ENCODE peak calls at places on chromosomes 16 and 17, in five cellular contexts. T is GM23338, P is neural progenitor cell, M is OCI-LY7, A is trophoblast cell. X is an unnamed sample. For H3K79me2, the result is how much of the 10 kb centered on the place peaks cover.

GRCh38 chr17:45021607-45022287 is 29.7 kb downstream of the DCAKD start:
- DNase-seq in A (peak), P (peak), T (peak), M (peak), X (peak)

GRCh38 chr17:82551779-82552457 is 32.4 kb downstream of the FOXK2 start:
- DNase-seq in P (peak), T (peak), A (peak), M (peak), X (peak)

GRCh38 chr16:2147981-2148671 is at the start of gene RAB26:
- DNase-seq in M (peak), T (peak), A (peak), P (peak), X (peak)

GRCh38 chr17:78821961-78822360 is 18.7 kb downstream of the USP36 start:
- DNase-seq in M (no peak), P (no peak), A (no peak), T (no peak), X (no peak)

GRCh38 chr17:36089888-36090836 is at the start of gene CCL3:
- DNase-seq in T (no peak), A (peak), P (no peak), M (peak), X (peak)

GRCh38 chr17:77883213-77883650 is 75.3 kb upstream of the TNRC6C start:
- DNase-seq in P (no peak), T (no peak), A (no peak), M (no peak), X (no peak)

GRCh38 chr16:22337045-22337444 is 37.4 kb downstream of the CDR2 start:
- DNase-seq in M (no peak), A (no peak), T (no peak), P (no peak), X (no peak)

GRCh38 chr17:4788159-4788806 is 481 bp upstream of the GLTPD2 start:
- DNase-seq in M (no peak), P (no peak), T (peak), A (no peak), X (no peak)

GRCh38 chr16:10087151-10087550 is 95.1 kb downstream of the GRIN2A start:
- DNase-seq in A (no peak), P (no peak), T (no peak), M (no peak), X (no peak)

GRCh38 chr16:87754535-87754934 is 11.3 kb downstream of the KLHDC4 start:
- DNase-seq in M (no peak), A (no peak), T (no peak), P (no peak), X (no peak)

DNA sequence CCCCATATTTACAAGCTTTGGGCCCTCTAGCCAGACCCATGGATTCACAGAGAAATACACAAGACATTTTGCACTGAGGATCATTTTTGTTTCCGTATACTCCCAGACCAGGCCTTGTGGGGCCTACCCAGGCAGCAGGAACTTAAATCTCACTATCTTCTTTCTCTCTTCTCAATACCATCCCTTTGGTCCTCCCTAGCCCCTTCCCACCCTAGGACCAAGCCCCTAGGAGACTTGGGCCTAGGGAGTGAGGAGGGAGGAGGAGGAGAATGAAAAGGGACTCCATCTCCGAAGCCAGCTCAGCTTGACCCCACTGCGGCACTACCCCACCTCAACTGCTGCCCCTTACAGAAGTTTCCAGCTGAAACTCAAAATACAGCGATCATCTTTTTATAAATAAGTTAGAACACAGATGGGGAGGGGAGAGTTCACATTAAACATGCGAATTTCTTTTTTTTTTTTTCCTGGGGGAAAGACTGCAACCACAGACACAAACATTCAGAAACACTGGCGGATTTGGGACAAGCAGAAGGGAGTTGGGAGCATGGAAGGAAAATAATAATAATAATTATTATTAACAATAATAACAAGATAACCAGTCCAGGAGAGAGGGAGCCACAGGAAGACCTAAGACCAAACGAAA is 1.5 kb upstream of the HOXB3 start:
- DNase-seq in T (no peak), A (no peak), M (no peak), P (no peak), X (no peak)
- H3K79me2 ChIP-seq in T (under half), A (under half), M (under half), P (under half), X (under half)

GRCh38 chr16:4378202-4378666 is 6.6 kb downstream of the VASN start:
- DNase-seq in T (no peak), M (no peak), P (no peak), A (no peak), X (no peak)
- H3K79me2 ChIP-seq in T (under half), M (under half), P (under half), A (under half), X (under half)

DNA sequence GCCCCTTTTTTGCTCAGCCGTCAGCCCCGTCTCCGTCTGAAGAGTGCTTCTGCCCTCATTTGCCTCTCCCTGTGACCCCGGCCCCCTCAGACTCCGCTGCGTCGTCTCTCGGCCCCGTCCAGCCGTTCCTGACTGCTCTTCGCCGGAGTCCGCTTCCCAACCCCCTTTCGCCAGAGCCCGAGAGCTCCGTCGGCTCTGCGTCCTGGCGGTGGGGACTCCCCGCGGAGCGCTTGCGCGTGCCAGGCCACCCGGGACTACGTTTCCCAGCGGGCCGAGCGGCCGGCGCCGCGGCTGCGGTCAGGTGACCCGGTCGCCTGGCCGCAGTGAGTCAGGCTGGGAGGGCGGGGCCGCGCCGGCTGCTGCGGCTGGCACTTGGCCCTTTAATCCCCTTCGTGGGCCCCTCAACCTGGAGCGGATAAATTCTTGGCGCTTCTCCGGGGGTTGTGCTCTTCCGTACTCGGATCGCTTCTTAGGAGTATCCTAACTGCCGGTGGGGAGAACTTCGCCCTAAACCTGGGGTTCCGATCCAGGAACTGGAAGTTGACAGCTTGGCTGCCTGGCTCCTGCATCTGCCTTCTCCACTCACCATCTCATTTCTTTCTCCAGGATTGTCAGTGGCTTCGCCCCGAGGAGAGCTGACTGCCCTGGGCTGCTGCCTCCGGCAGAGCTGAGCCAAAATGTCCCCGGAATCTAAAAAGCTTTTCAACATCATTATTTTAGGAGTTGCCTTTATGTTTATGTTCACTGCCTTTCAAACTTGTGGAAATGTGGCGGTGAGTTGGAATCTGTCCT is at the start of gene MFSD11:
- DNase-seq in A (peak), M (peak), P (peak), T (peak), X (peak)
- H3K79me2 ChIP-seq in A (under half), M (half or more), P (half or more), T (half or more), X (half or more)

DNA sequence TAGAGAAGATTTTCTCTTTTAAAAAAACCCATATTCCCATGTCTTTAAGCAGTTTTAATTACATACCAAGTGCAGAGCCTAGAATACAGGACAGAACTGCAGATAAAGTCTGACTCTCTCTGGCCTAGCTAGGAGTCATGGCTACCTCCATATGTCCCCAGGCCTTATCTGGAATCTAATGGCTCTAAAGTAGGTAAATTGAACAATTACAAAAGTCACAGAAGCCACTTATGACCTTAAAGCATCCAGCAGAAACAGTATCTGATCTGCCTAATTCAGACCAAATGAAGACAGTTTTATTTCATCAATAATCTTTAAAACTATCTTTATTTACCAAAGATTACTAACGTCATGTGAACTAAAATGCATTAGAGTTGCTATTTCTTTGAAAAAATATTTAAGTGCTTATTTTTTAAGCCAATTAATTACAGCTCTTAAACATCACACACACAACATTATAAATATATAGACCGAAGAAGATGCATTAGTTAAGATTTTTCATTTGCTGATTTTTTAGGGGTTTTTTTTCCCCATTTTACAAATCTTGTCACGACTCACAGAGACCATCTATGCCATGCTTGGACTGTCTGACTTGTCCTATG is 28.7 kb downstream of the PMM2 start:
- DNase-seq in T (no peak), M (no peak), P (no peak), A (no peak), X (no peak)
- H3K79me2 ChIP-seq in T (under half), M (under half), P (under half), A (under half), X (under half)

DNA sequence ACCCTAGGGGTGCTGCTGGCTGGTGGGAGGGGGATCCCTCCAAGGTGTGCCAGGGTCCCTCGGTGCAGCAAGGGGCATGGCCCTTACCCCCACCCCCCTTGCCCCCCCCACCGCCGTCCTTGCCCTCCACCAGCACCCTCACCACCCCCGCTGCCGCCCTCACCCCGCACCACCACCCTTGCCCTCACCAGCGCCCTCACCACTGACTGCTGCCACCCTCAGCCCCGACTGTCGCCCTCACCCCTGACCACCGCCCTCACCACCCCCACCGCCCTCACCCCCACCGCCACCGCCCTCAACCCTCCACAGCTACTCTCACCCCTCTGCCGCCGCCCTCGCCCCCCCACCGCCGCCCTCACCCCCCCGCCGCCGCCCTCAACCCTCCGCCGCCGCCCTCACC is 23.1 kb upstream of the ACSF3 start:
- DNase-seq in T (no peak), M (no peak), A (no peak), P (no peak), X (no peak)
- H3K79me2 ChIP-seq in T (under half), M (under half), A (under half), P (under half), X (under half)

GRCh38 chr17:67353929-67354557 is 12.3 kb downstream of the PSMD12 start:
- DNase-seq in T (peak), A (no peak), M (no peak), P (no peak), X (no peak)
- H3K79me2 ChIP-seq in T (under half), A (under half), M (under half), P (under half), X (under half)

X was measured in hepatocyte.